ENCODE peak calls at places on chromosomes 4 and X, in eight cellular contexts. A is Panc1; M is central memory CD4-positive, alpha-beta T cell; F is astrocyte of the spinal cord; K is GM04503; Q is activated T-cell treated with anti-CD3 and anti-CD28 coated beads for 48 hours; W is memory B cell; U is pancreas. T is an unnamed sample.

GRCh38 chr4:1330761-1331590 is 16.0 kb upstream of the UVSSA start:
- DNase-seq in A (no peak), W (no peak), F (no peak), Q (peak; percentile 52), U (no peak), M (peak; percentile 88), K (no peak), T (peak; percentile 55)

GRCh38 chr4:120327276-120327675 is 260.6 kb upstream of the MAD2L1 start:
- DNase-seq in Q (no peak), M (no peak), F (no peak), U (no peak), K (no peak), W (no peak), A (no peak), T (no peak)

GRCh38 chr4:183758006-183758734 is 99.1 kb downstream of the TRAPPC11 start:
- DNase-seq in K (no peak), F (no peak), W (no peak), M (no peak), A (no peak), U (no peak), Q (no peak), T (no peak)

GRCh38 chr4:38673109-38673978 is 9.3 kb downstream of the KLF3 start:
- DNase-seq in F (no peak), K (no peak), Q (no peak), U (peak; percentile 65), M (no peak), W (no peak), A (no peak), T (no peak)

GRCh38 chr4:54568184-54568583 is 89.6 kb upstream of the KIT start:
- DNase-seq in W (no peak), U (no peak), K (peak; percentile 88), Q (no peak), M (no peak), A (no peak), F (peak; percentile 64), T (no peak)

GRCh38 chr4:82739292-82740190 is 59.1 kb downstream of the SCD5 start:
- DNase-seq in W (peak; percentile 34), F (peak; percentile 60), K (no peak), Q (peak; percentile 78), A (peak; percentile 12), U (peak; percentile 86), M (peak; percentile 16), T (peak; percentile 32)

GRCh38 chrX:18422886-18423285 is 2.5 kb upstream of the CDKL5 start:
- DNase-seq in M (no peak), K (no peak), A (no peak), Q (no peak), F (no peak), U (no peak), W (no peak), T (no peak)

GRCh38 chr4:139552908-139553307 is 3.1 kb downstream of the SETD7 start:
- DNase-seq in W (no peak), U (no peak), K (no peak), A (no peak), Q (no peak), M (no peak), F (no peak), T (no peak)